ENCODE peak calls at places on chromosome 1, in seven cellular contexts. One of them, this sample, is unnamed.

GRCh38 chr1:191629836-191630235 is 528.4 kb upstream of the RGS18 start:
- DNase-seq in MCF 10A: no peak
- DNase-seq in C1 segment of cervical spinal cord: no peak
- DNase-seq in activated naive CD4-positive, alpha-beta T cell: no peak
- DNase-seq in dorsolateral prefrontal cortex: no peak
- DNase-seq in Caki2: no peak
- DNase-seq in anterior cingulate cortex: no peak
- DNase-seq in this sample: no peak

GRCh38 chr1:18140411-18140810 is 32.8 kb downstream of the IGSF21 start:
- DNase-seq in anterior cingulate cortex: no peak
- DNase-seq in C1 segment of cervical spinal cord: no peak
- DNase-seq in dorsolateral prefrontal cortex: no peak
- DNase-seq in Caki2: no peak
- DNase-seq in MCF 10A: no peak
- DNase-seq in activated naive CD4-positive, alpha-beta T cell: no peak
- DNase-seq in this sample: no peak

GRCh38 chr1:23533288-23534130 is 2.5 kb upstream of the E2F2 start:
- DNase-seq in dorsolateral prefrontal cortex: no peak
- DNase-seq in C1 segment of cervical spinal cord: no peak
- DNase-seq in anterior cingulate cortex: no peak
- DNase-seq in Caki2: no peak
- DNase-seq in MCF 10A: no peak
- DNase-seq in activated naive CD4-positive, alpha-beta T cell: no peak
- DNase-seq in this sample: no peak

GRCh38 chr1:84300991-84301758 is at the start of gene SAMD13:
- DNase-seq in anterior cingulate cortex: peak
- DNase-seq in Caki2: peak
- DNase-seq in C1 segment of cervical spinal cord: peak
- DNase-seq in MCF 10A: peak
- DNase-seq in dorsolateral prefrontal cortex: peak
- DNase-seq in activated naive CD4-positive, alpha-beta T cell: peak
- DNase-seq in this sample: no peak

GRCh38 chr1:65429806-65430205 is 9.3 kb downstream of the LEPR start:
- DNase-seq in activated naive CD4-positive, alpha-beta T cell: no peak
- DNase-seq in MCF 10A: peak
- DNase-seq in Caki2: peak
- DNase-seq in dorsolateral prefrontal cortex: no peak
- DNase-seq in C1 segment of cervical spinal cord: no peak
- DNase-seq in anterior cingulate cortex: no peak
- DNase-seq in this sample: no peak

GRCh38 chr1:170461762-170462384 is 70.1 kb upstream of the GORAB start:
- DNase-seq in MCF 10A: peak
- DNase-seq in Caki2: no peak
- DNase-seq in activated naive CD4-positive, alpha-beta T cell: no peak
- DNase-seq in anterior cingulate cortex: no peak
- DNase-seq in C1 segment of cervical spinal cord: no peak
- DNase-seq in dorsolateral prefrontal cortex: no peak
- DNase-seq in this sample: no peak

GRCh38 chr1:94983343-94983742 is 56.4 kb upstream of the CNN3 start:
- DNase-seq in dorsolateral prefrontal cortex: no peak
- DNase-seq in C1 segment of cervical spinal cord: no peak
- DNase-seq in Caki2: no peak
- DNase-seq in activated naive CD4-positive, alpha-beta T cell: no peak
- DNase-seq in MCF 10A: no peak
- DNase-seq in anterior cingulate cortex: no peak
- DNase-seq in this sample: no peak

GRCh38 chr1:238252033-238252802 is 361.5 kb upstream of the ZP4 start:
- DNase-seq in C1 segment of cervical spinal cord: peak
- DNase-seq in activated naive CD4-positive, alpha-beta T cell: no peak
- DNase-seq in anterior cingulate cortex: no peak
- DNase-seq in MCF 10A: peak
- DNase-seq in Caki2: peak
- DNase-seq in dorsolateral prefrontal cortex: no peak
- DNase-seq in this sample: peak

GRCh38 chr1:227885648-227886502 is 61.9 kb downstream of the WNT9A start:
- DNase-seq in activated naive CD4-positive, alpha-beta T cell: no peak
- DNase-seq in C1 segment of cervical spinal cord: no peak
- DNase-seq in dorsolateral prefrontal cortex: peak
- DNase-seq in anterior cingulate cortex: no peak
- DNase-seq in MCF 10A: peak
- DNase-seq in Caki2: no peak
- DNase-seq in this sample: no peak

GRCh38 chr1:70966018-70966638 is 81.5 kb downstream of the PTGER3 start:
- DNase-seq in MCF 10A: peak
- DNase-seq in Caki2: no peak
- DNase-seq in activated naive CD4-positive, alpha-beta T cell: no peak
- DNase-seq in dorsolateral prefrontal cortex: no peak
- DNase-seq in C1 segment of cervical spinal cord: no peak
- DNase-seq in anterior cingulate cortex: no peak
- DNase-seq in this sample: no peak

GRCh38 chr1:210594605-210595004 is 265.9 kb downstream of the HHAT start:
- DNase-seq in dorsolateral prefrontal cortex: no peak
- DNase-seq in Caki2: no peak
- DNase-seq in anterior cingulate cortex: no peak
- DNase-seq in MCF 10A: no peak
- DNase-seq in C1 segment of cervical spinal cord: no peak
- DNase-seq in activated naive CD4-positive, alpha-beta T cell: no peak
- DNase-seq in this sample: no peak

GRCh38 chr1:39886757-39887231 is 3.5 kb upstream of the TRIT1 start:
- DNase-seq in Caki2: peak
- DNase-seq in anterior cingulate cortex: peak
- DNase-seq in C1 segment of cervical spinal cord: no peak
- DNase-seq in activated naive CD4-positive, alpha-beta T cell: no peak
- DNase-seq in dorsolateral prefrontal cortex: no peak
- DNase-seq in MCF 10A: no peak
- DNase-seq in this sample: no peak

GRCh38 chr1:32939655-32940371 is 24.8 kb downstream of the RNF19B start:
- DNase-seq in MCF 10A: peak
- DNase-seq in C1 segment of cervical spinal cord: no peak
- DNase-seq in dorsolateral prefrontal cortex: no peak
- DNase-seq in Caki2: no peak
- DNase-seq in anterior cingulate cortex: no peak
- DNase-seq in activated naive CD4-positive, alpha-beta T cell: no peak
- DNase-seq in this sample: no peak

GRCh38 chr1:13700521-13701273 is 709 bp downstream of the PRDM2 start:
- DNase-seq in C1 segment of cervical spinal cord: peak
- DNase-seq in activated naive CD4-positive, alpha-beta T cell: peak
- DNase-seq in MCF 10A: no peak
- DNase-seq in dorsolateral prefrontal cortex: no peak
- DNase-seq in anterior cingulate cortex: peak
- DNase-seq in Caki2: peak
- DNase-seq in this sample: no peak

GRCh38 chr1:153374077-153374476 is 1.3 kb downstream of the S100A12 start:
- DNase-seq in activated naive CD4-positive, alpha-beta T cell: no peak
- DNase-seq in anterior cingulate cortex: no peak
- DNase-seq in C1 segment of cervical spinal cord: no peak
- DNase-seq in Caki2: no peak
- DNase-seq in MCF 10A: no peak
- DNase-seq in dorsolateral prefrontal cortex: no peak
- DNase-seq in this sample: no peak

GRCh38 chr1:179709841-179710329 is 33.2 kb upstream of the FAM163A start:
- DNase-seq in activated naive CD4-positive, alpha-beta T cell: peak
- DNase-seq in C1 segment of cervical spinal cord: no peak
- DNase-seq in anterior cingulate cortex: no peak
- DNase-seq in MCF 10A: no peak
- DNase-seq in Caki2: no peak
- DNase-seq in dorsolateral prefrontal cortex: no peak
- DNase-seq in this sample: no peak

GRCh38 chr1:18485227-18485626 is 4.5 kb downstream of the KLHDC7A start:
- DNase-seq in activated naive CD4-positive, alpha-beta T cell: no peak
- DNase-seq in anterior cingulate cortex: no peak
- DNase-seq in Caki2: no peak
- DNase-seq in MCF 10A: no peak
- DNase-seq in dorsolateral prefrontal cortex: no peak
- DNase-seq in C1 segment of cervical spinal cord: no peak
- DNase-seq in this sample: no peak

GRCh38 chr1:82264762-82265161 is 464.0 kb downstream of the ADGRL2 start:
- DNase-seq in activated naive CD4-positive, alpha-beta T cell: no peak
- DNase-seq in C1 segment of cervical spinal cord: no peak
- DNase-seq in Caki2: no peak
- DNase-seq in dorsolateral prefrontal cortex: no peak
- DNase-seq in anterior cingulate cortex: no peak
- DNase-seq in MCF 10A: no peak
- DNase-seq in this sample: no peak

GRCh38 chr1:218460367-218460766 is 115.2 kb downstream of the TGFB2 start:
- DNase-seq in MCF 10A: peak
- DNase-seq in dorsolateral prefrontal cortex: no peak
- DNase-seq in activated naive CD4-positive, alpha-beta T cell: no peak
- DNase-seq in anterior cingulate cortex: peak
- DNase-seq in C1 segment of cervical spinal cord: no peak
- DNase-seq in Caki2: peak
- DNase-seq in this sample: peak

GRCh38 chr1:41417746-41418145 is 56.5 kb downstream of the FOXO6 start:
- DNase-seq in MCF 10A: no peak
- DNase-seq in dorsolateral prefrontal cortex: no peak
- DNase-seq in anterior cingulate cortex: no peak
- DNase-seq in Caki2: no peak
- DNase-seq in C1 segment of cervical spinal cord: no peak
- DNase-seq in activated naive CD4-positive, alpha-beta T cell: no peak
- DNase-seq in this sample: no peak

GRCh38 chr1:180366386-180367068 is 135.8 kb downstream of the ACBD6 start:
- DNase-seq in C1 segment of cervical spinal cord: no peak
- DNase-seq in MCF 10A: no peak
- DNase-seq in Caki2: no peak
- DNase-seq in activated naive CD4-positive, alpha-beta T cell: no peak
- DNase-seq in anterior cingulate cortex: no peak
- DNase-seq in dorsolateral prefrontal cortex: no peak
- DNase-seq in this sample: no peak

GRCh38 chr1:10457910-10458309 is 8.1 kb downstream of the CORT start:
- DNase-seq in C1 segment of cervical spinal cord: no peak
- DNase-seq in Caki2: no peak
- DNase-seq in dorsolateral prefrontal cortex: no peak
- DNase-seq in activated naive CD4-positive, alpha-beta T cell: no peak
- DNase-seq in MCF 10A: no peak
- DNase-seq in anterior cingulate cortex: no peak
- DNase-seq in this sample: no peak

GRCh38 chr1:107785506-107786213 is 179.3 kb downstream of the VAV3 start:
- DNase-seq in dorsolateral prefrontal cortex: no peak
- DNase-seq in activated naive CD4-positive, alpha-beta T cell: no peak
- DNase-seq in anterior cingulate cortex: no peak
- DNase-seq in Caki2: no peak
- DNase-seq in MCF 10A: no peak
- DNase-seq in C1 segment of cervical spinal cord: no peak
- DNase-seq in this sample: no peak

GRCh38 chr1:235783148-235783776 is 83.4 kb downstream of the LYST start:
- DNase-seq in C1 segment of cervical spinal cord: no peak
- DNase-seq in MCF 10A: peak
- DNase-seq in activated naive CD4-positive, alpha-beta T cell: no peak
- DNase-seq in anterior cingulate cortex: no peak
- DNase-seq in dorsolateral prefrontal cortex: no peak
- DNase-seq in Caki2: peak
- DNase-seq in this sample: no peak

GRCh38 chr1:26697978-26698849 is 2.4 kb downstream of the ARID1A start:
- DNase-seq in activated naive CD4-positive, alpha-beta T cell: no peak
- DNase-seq in C1 segment of cervical spinal cord: peak
- DNase-seq in dorsolateral prefrontal cortex: no peak
- DNase-seq in Caki2: peak
- DNase-seq in anterior cingulate cortex: peak
- DNase-seq in MCF 10A: peak
- DNase-seq in this sample: peak

GRCh38 chr1:98286656-98287055 is 365.8 kb upstream of the DPYD start:
- DNase-seq in Caki2: no peak
- DNase-seq in activated naive CD4-positive, alpha-beta T cell: no peak
- DNase-seq in anterior cingulate cortex: no peak
- DNase-seq in MCF 10A: no peak
- DNase-seq in C1 segment of cervical spinal cord: no peak
- DNase-seq in dorsolateral prefrontal cortex: no peak
- DNase-seq in this sample: no peak

GRCh38 chr1:37056201-37056764 is 22.0 kb upstream of the GRIK3 start:
- DNase-seq in dorsolateral prefrontal cortex: no peak
- DNase-seq in MCF 10A: no peak
- DNase-seq in activated naive CD4-positive, alpha-beta T cell: no peak
- DNase-seq in C1 segment of cervical spinal cord: no peak
- DNase-seq in Caki2: no peak
- DNase-seq in anterior cingulate cortex: peak
- DNase-seq in this sample: no peak

GRCh38 chr1:80892452-80892995 is 908.2 kb upstream of the ADGRL2 start:
- DNase-seq in Caki2: no peak
- DNase-seq in activated naive CD4-positive, alpha-beta T cell: no peak
- DNase-seq in dorsolateral prefrontal cortex: no peak
- DNase-seq in anterior cingulate cortex: no peak
- DNase-seq in MCF 10A: no peak
- DNase-seq in C1 segment of cervical spinal cord: no peak
- DNase-seq in this sample: no peak

GRCh38 chr1:9909222-9910046 is 635 bp downstream of the CTNNBIP1 start:
- DNase-seq in anterior cingulate cortex: no peak
- DNase-seq in C1 segment of cervical spinal cord: no peak
- DNase-seq in Caki2: no peak
- DNase-seq in activated naive CD4-positive, alpha-beta T cell: no peak
- DNase-seq in dorsolateral prefrontal cortex: no peak
- DNase-seq in MCF 10A: peak
- DNase-seq in this sample: no peak

GRCh38 chr1:181984006-181984405 is 77.5 kb downstream of the ZNF648 start:
- DNase-seq in dorsolateral prefrontal cortex: no peak
- DNase-seq in anterior cingulate cortex: no peak
- DNase-seq in activated naive CD4-positive, alpha-beta T cell: no peak
- DNase-seq in C1 segment of cervical spinal cord: no peak
- DNase-seq in MCF 10A: no peak
- DNase-seq in Caki2: no peak
- DNase-seq in this sample: no peak

GRCh38 chr1:1664941-1665814 is 6.4 kb upstream of the CDK11B start:
- DNase-seq in dorsolateral prefrontal cortex: no peak
- DNase-seq in MCF 10A: no peak
- DNase-seq in anterior cingulate cortex: no peak
- DNase-seq in Caki2: no peak
- DNase-seq in C1 segment of cervical spinal cord: no peak
- DNase-seq in activated naive CD4-positive, alpha-beta T cell: no peak
- DNase-seq in this sample: no peak

GRCh38 chr1:53652441-53653199 is 86.3 kb downstream of the GLIS1 start:
- DNase-seq in anterior cingulate cortex: no peak
- DNase-seq in activated naive CD4-positive, alpha-beta T cell: no peak
- DNase-seq in C1 segment of cervical spinal cord: no peak
- DNase-seq in dorsolateral prefrontal cortex: no peak
- DNase-seq in MCF 10A: no peak
- DNase-seq in Caki2: no peak
- DNase-seq in this sample: no peak

GRCh38 chr1:18792747-18793146 is 66.7 kb downstream of the TAS1R2 start:
- DNase-seq in dorsolateral prefrontal cortex: no peak
- DNase-seq in C1 segment of cervical spinal cord: no peak
- DNase-seq in MCF 10A: no peak
- DNase-seq in Caki2: no peak
- DNase-seq in activated naive CD4-positive, alpha-beta T cell: no peak
- DNase-seq in anterior cingulate cortex: no peak
- DNase-seq in this sample: no peak

GRCh38 chr1:228849011-228849541 is 113.8 kb downstream of the RHOU start:
- DNase-seq in dorsolateral prefrontal cortex: no peak
- DNase-seq in MCF 10A: no peak
- DNase-seq in activated naive CD4-positive, alpha-beta T cell: no peak
- DNase-seq in C1 segment of cervical spinal cord: no peak
- DNase-seq in Caki2: no peak
- DNase-seq in anterior cingulate cortex: no peak
- DNase-seq in this sample: no peak

GRCh38 chr1:8529901-8530300 is 212.0 kb downstream of the SLC45A1 start:
- DNase-seq in activated naive CD4-positive, alpha-beta T cell: no peak
- DNase-seq in MCF 10A: no peak
- DNase-seq in C1 segment of cervical spinal cord: no peak
- DNase-seq in Caki2: no peak
- DNase-seq in dorsolateral prefrontal cortex: no peak
- DNase-seq in anterior cingulate cortex: no peak
- DNase-seq in this sample: no peak

This sample was measured in nucleus accumbens.